ENCODE peak calls at places on chromosomes 5 and 9, in seven cellular contexts. Y is GM12865, F is GM13976, W is astrocyte of the cerebellum, K is fibroblast of pulmonary artery, P is MM.1S, J is GM10248. C is an unnamed sample.

GRCh38 chr9:13432914-13433313 is 153.4 kb upstream of the MPDZ start:
- DNase-seq in K (peak), W (no peak), Y (no peak), F (no peak), P (no peak), J (no peak), C (no peak)

GRCh38 chr9:6855860-6856259 is 98.1 kb downstream of the KDM4C start:
- DNase-seq in F (no peak), W (no peak), K (no peak), Y (no peak), P (no peak), J (no peak), C (no peak)

GRCh38 chr9:15403155-15403554 is 19.5 kb upstream of the SNAPC3 start:
- DNase-seq in K (no peak), Y (peak), J (no peak), P (no peak), W (no peak), F (no peak), C (no peak)

GRCh38 chr9:33850267-33850629 is 33.3 kb downstream of the UBE2R2 start:
- DNase-seq in P (no peak), F (no peak), Y (no peak), W (no peak), K (no peak), J (no peak), C (no peak)

GRCh38 chr5:179150011-179150410 is 89.8 kb downstream of the ZNF354C start:
- DNase-seq in Y (no peak), F (no peak), K (no peak), J (no peak), W (no peak), P (no peak), C (no peak)

GRCh38 chr5:111635946-111636315 is 121.1 kb downstream of the NREP start:
- DNase-seq in W (no peak), K (peak), Y (no peak), F (no peak), J (no peak), P (no peak), C (no peak)

GRCh38 chr5:88734983-88735382 is 148.0 kb downstream of the MEF2C start:
- DNase-seq in F (no peak), K (no peak), J (no peak), Y (peak), P (peak), W (no peak), C (no peak)

GRCh38 chr5:38433160-38433861 is 123.1 kb downstream of the LIFR start:
- DNase-seq in K (peak), W (peak), Y (no peak), F (no peak), P (peak), J (no peak), C (no peak)

GRCh38 chr5:62938927-62939326 is 360.3 kb downstream of the LRRC70 start:
- DNase-seq in K (peak), Y (no peak), P (no peak), F (no peak), J (no peak), W (no peak), C (no peak)

GRCh38 chr9:14530301-14530700 is 162.9 kb downstream of the ZDHHC21 start:
- DNase-seq in K (no peak), F (no peak), P (no peak), J (no peak), Y (no peak), W (no peak), C (no peak)

GRCh38 chr5:96871686-96872085 is 4.6 kb upstream of the ERAP2 start:
- DNase-seq in Y (peak), K (no peak), J (no peak), F (no peak), W (no peak), P (no peak), C (no peak)

GRCh38 chr5:37776826-37777225 is 63.0 kb downstream of the GDNF start:
- DNase-seq in W (no peak), Y (no peak), J (no peak), K (peak), P (no peak), F (no peak), C (no peak)

GRCh38 chr5:22835630-22836029 is 17.5 kb downstream of the CDH12 start:
- DNase-seq in F (no peak), P (no peak), Y (no peak), K (no peak), J (no peak), W (no peak), C (no peak)

GRCh38 chr5:74040065-74040551 is 414.1 kb downstream of the ARHGEF28 start:
- DNase-seq in J (no peak), F (no peak), W (no peak), K (peak), P (no peak), Y (no peak), C (no peak)

GRCh38 chr5:43008369-43009158 is 31.6 kb downstream of the ANXA2R start:
- DNase-seq in P (peak), F (peak), W (peak), K (peak), J (peak), Y (peak), C (peak)

GRCh38 chr5:10665799-10666198 is 95.2 kb downstream of the DAP start:
- DNase-seq in W (no peak), K (no peak), F (no peak), P (no peak), Y (no peak), J (no peak), C (no peak)

GRCh38 chr9:135865531-135865930 is 41.8 kb downstream of the CAMSAP1 start:
- DNase-seq in J (no peak), Y (no peak), P (no peak), K (no peak), F (no peak), W (no peak), C (no peak)

GRCh38 chr5:178464431-178465048 is 125.7 kb downstream of the COL23A1 start:
- DNase-seq in Y (no peak), P (no peak), K (no peak), F (no peak), W (no peak), J (no peak), C (peak)

GRCh38 chr9:20321683-20322082 is 300.6 kb downstream of the MLLT3 start:
- DNase-seq in J (no peak), K (no peak), P (no peak), W (no peak), F (no peak), Y (no peak), C (no peak)

GRCh38 chr5:160169326-160169725 is 50.1 kb upstream of the PWWP2A start:
- DNase-seq in Y (no peak), F (no peak), P (no peak), W (no peak), J (no peak), K (peak), C (no peak)

GRCh38 chr5:4570047-4571015 is 569.8 kb upstream of the ADAMTS16 start:
- DNase-seq in P (no peak), K (no peak), Y (no peak), W (peak), F (no peak), J (no peak), C (no peak)

GRCh38 chr9:74974558-74974957 is 21.8 kb upstream of the C9orf40 start:
- DNase-seq in P (no peak), Y (no peak), W (no peak), J (no peak), F (no peak), K (no peak), C (no peak)

GRCh38 chr5:163916376-163916775 is 411.0 kb downstream of the MAT2B start:
- DNase-seq in J (peak), Y (peak), P (peak), W (no peak), K (peak), F (peak), C (no peak)

GRCh38 chr5:130705368-130705767 is 459.7 kb downstream of the HINT1 start:
- DNase-seq in W (no peak), K (no peak), F (no peak), P (no peak), J (no peak), Y (no peak), C (no peak)

GRCh38 chr5:8615142-8615858 is 746.4 kb downstream of the MTRR start:
- DNase-seq in P (no peak), W (no peak), K (no peak), F (no peak), J (no peak), Y (no peak), C (no peak)

GRCh38 chr5:120848883-120849282 is 384.8 kb downstream of the PRR16 start:
- DNase-seq in K (no peak), F (no peak), Y (no peak), J (no peak), W (peak), P (no peak), C (no peak)

GRCh38 chr9:19209188-19209587 is 21.3 kb upstream of the DENND4C start:
- DNase-seq in W (no peak), P (no peak), Y (no peak), J (no peak), F (no peak), K (no peak), C (no peak)

GRCh38 chr5:99019812-99020697 is 91.2 kb upstream of the CHD1 start:
- DNase-seq in J (no peak), P (no peak), K (peak), W (peak), F (no peak), Y (no peak), C (no peak)

GRCh38 chr5:171418982-171419662 is at the start of gene FGF18:
- DNase-seq in K (peak), F (peak), W (peak), Y (peak), P (peak), J (peak), C (peak)

GRCh38 chr5:172714491-172715420 is 56.2 kb downstream of the DUSP1 start:
- DNase-seq in F (peak), P (peak), Y (peak), K (peak), W (peak), J (peak), C (no peak)

GRCh38 chr5:159955056-159955624 is 38.9 kb downstream of the ADRA1B start:
- DNase-seq in Y (no peak), J (no peak), F (no peak), W (no peak), K (no peak), P (no peak), C (no peak)

GRCh38 chr9:16626577-16627130 is 243.8 kb downstream of the BNC2 start:
- DNase-seq in F (no peak), P (no peak), J (no peak), W (peak), Y (peak), K (peak), C (no peak)

GRCh38 chr9:123953601-123954011 is 23.7 kb upstream of the DENND1A start:
- DNase-seq in K (peak), J (no peak), F (peak), Y (peak), P (no peak), W (no peak), C (no peak)

GRCh38 chr5:136722086-136722485 is 356.7 kb upstream of the TRPC7 start:
- DNase-seq in P (no peak), Y (no peak), W (no peak), K (no peak), J (no peak), F (no peak), C (no peak)

GRCh38 chr5:177045628-177046027 is 23.1 kb downstream of the ZNF346 start:
- DNase-seq in P (no peak), F (no peak), J (no peak), W (no peak), Y (no peak), K (no peak), C (no peak)

GRCh38 chr5:119878712-119879111 is 249.4 kb downstream of the FAM170A start:
- DNase-seq in W (no peak), P (no peak), F (no peak), K (no peak), Y (no peak), J (no peak), C (no peak)

GRCh38 chr5:40679071-40679997 is at the start of gene PTGER4:
- DNase-seq in Y (peak), W (peak), F (peak), K (peak), P (peak), J (peak), C (peak)

GRCh38 chr5:40502736-40503135 is 177.0 kb upstream of the PTGER4 start:
- DNase-seq in F (no peak), Y (no peak), K (no peak), W (no peak), P (no peak), J (no peak), C (no peak)

GRCh38 chr5:62460578-62460983 is 48.0 kb downstream of the IPO11 start:
- DNase-seq in Y (peak), W (peak), P (peak), F (peak), J (peak), K (peak), C (no peak)

GRCh38 chr5:126300293-126300692 is 122.9 kb upstream of the GRAMD2B start:
- DNase-seq in F (no peak), W (no peak), K (no peak), Y (no peak), J (no peak), P (no peak), C (no peak)
- TF ChIP-seq CTCF in F (no peak), W (peak), K (no peak), Y (no peak), J (no peak), P (no peak), C (no peak)

DNA sequence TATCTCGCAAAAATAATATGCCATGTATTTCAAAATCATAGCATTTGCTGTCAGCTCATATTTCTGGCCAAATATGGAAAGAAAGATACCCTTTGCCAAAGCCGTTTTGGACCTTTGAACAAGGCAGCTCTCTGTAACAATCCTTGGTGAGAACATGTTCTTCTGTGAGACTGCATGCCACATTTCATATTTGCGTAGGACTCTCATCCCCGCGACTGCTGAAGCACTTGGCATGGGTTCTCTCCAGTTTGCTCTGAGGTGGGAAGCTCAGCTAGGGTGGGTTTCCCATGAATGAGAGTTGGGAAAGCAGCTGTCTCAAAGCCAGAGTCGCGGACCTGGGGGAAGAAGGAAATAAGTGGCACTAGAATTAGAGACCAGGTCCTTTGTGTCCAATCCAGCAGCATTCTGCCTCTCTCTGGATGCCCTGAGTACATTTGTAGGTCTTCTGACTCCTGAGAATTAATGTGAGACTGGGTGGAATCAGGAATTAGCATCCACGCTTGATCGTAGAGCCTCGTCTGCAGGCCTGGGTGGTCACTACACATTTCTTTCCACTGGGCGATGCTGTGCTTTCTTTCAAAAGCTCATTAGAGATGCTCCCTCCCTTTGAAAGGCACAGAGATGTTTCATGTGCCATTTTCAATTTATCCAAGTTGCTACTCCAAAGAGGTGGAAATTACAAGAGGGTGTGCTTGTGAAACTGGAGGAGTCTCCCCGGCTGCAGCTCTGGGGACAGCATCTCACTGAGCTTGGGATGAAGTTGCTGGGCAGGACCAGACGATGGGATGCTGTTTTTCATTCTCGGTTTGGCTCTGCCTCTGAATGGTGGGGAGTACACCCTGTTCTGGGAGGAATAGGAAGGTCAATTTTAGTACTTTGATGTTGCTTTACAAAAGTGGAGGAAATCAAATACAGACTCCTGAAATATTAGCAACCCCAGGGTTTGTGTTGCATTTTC is 197.2 kb downstream of the GADD45G start:
- DNase-seq in J (no peak), P (no peak), Y (no peak), W (no peak), F (no peak), K (no peak), C (no peak)
- TF ChIP-seq CTCF in J (no peak), P (no peak), Y (no peak), W (no peak), F (no peak), K (no peak), C (no peak)

DNA sequence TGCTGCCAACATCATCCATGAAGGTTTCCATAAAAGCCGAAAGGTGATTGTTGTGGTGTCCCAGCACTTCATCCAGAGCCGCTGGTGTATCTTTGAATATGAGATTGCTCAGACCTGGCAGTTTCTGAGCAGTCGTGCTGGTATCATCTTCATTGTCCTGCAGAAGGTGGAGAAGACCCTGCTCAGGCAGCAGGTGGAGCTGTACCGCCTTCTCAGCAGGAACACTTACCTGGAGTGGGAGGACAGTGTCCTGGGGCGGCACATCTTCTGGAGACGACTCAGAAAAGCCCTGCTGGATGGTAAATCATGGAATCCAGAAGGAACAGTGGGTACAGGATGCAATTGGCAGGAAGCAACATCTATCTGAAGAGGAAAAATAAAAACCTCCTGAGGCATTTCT is 10.1 kb downstream of the TLR4 start:
- DNase-seq in F (no peak), K (no peak), P (no peak), W (no peak), J (no peak), Y (peak), C (no peak)
- TF ChIP-seq CTCF in F (no peak), K (no peak), P (peak), W (no peak), J (no peak), Y (peak), C (no peak)

DNA sequence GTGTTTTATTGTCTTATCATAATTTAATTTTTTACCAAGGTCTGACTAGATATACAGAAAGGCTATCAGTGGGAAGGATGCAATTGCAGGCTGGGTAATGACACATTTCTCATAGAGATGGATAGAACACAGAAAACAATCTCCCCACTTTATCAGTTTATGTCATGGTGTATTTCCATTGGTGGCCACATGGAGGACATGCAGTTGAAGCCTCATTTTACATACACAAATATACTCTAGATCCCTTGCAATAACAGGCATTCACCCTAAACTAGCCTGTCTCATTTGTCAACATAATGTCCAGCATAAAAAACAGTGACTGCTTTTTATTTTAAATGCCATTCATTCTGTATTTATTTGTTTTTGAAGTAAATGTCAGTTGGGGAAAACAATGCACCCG is 526.3 kb downstream of the GABRG2 start:
- DNase-seq in F (no peak), Y (peak), P (no peak), W (no peak), K (no peak), J (no peak), C (no peak)
- TF ChIP-seq CTCF in F (no peak), Y (peak), P (peak), W (peak), K (no peak), J (peak), C (peak)

C was measured in type B pancreatic cell.